ENCODE peak calls at places on chromosome 17, in six cellular contexts. One of them, this sample, is unnamed.

GRCh38 chr17:73713136-73713535 is 68.9 kb upstream of the SDK2 start:
- DNase-seq in AG04450: no peak
- DNase-seq in left colon: no peak
- DNase-seq in fibroblast of the aortic adventitia: no peak
- DNase-seq in head of caudate nucleus: no peak
- DNase-seq in esophagus muscularis mucosa: no peak
- DNase-seq in this sample: no peak

GRCh38 chr17:1423456-1424135 is 23.6 kb upstream of the YWHAE start:
- DNase-seq in esophagus muscularis mucosa: no peak
- DNase-seq in fibroblast of the aortic adventitia: no peak
- DNase-seq in head of caudate nucleus: no peak
- DNase-seq in left colon: no peak
- DNase-seq in AG04450: no peak
- DNase-seq in this sample: no peak

GRCh38 chr17:61209524-61209923 is 190.1 kb upstream of the TBX2 start:
- DNase-seq in esophagus muscularis mucosa: no peak
- DNase-seq in AG04450: no peak
- DNase-seq in head of caudate nucleus: peak; percentile 36
- DNase-seq in fibroblast of the aortic adventitia: no peak
- DNase-seq in left colon: no peak
- DNase-seq in this sample: no peak

GRCh38 chr17:67323445-67323844 is 42.9 kb downstream of the PSMD12 start:
- DNase-seq in fibroblast of the aortic adventitia: no peak
- DNase-seq in esophagus muscularis mucosa: no peak
- DNase-seq in head of caudate nucleus: no peak
- DNase-seq in left colon: no peak
- DNase-seq in AG04450: no peak
- DNase-seq in this sample: no peak

GRCh38 chr17:56867948-56868376 is 34.0 kb downstream of the DGKE start:
- DNase-seq in AG04450: peak; percentile 3
- DNase-seq in fibroblast of the aortic adventitia: peak; percentile 76
- DNase-seq in left colon: no peak
- DNase-seq in esophagus muscularis mucosa: no peak
- DNase-seq in head of caudate nucleus: no peak
- DNase-seq in this sample: peak; percentile 87

GRCh38 chr17:64315032-64315490 is 52.0 kb upstream of the TEX2 start:
- DNase-seq in left colon: peak; percentile 48
- DNase-seq in fibroblast of the aortic adventitia: peak; percentile 98
- DNase-seq in AG04450: no peak
- DNase-seq in esophagus muscularis mucosa: peak; percentile 96
- DNase-seq in head of caudate nucleus: no peak
- DNase-seq in this sample: no peak

GRCh38 chr17:41552455-41552854 is 19.4 kb downstream of the KRT9 start:
- DNase-seq in AG04450: no peak
- DNase-seq in esophagus muscularis mucosa: no peak
- DNase-seq in fibroblast of the aortic adventitia: no peak
- DNase-seq in left colon: no peak
- DNase-seq in head of caudate nucleus: no peak
- DNase-seq in this sample: no peak

GRCh38 chr17:5707482-5707881 is 123.2 kb upstream of the NLRP1 start:
- DNase-seq in AG04450: no peak
- DNase-seq in fibroblast of the aortic adventitia: no peak
- DNase-seq in esophagus muscularis mucosa: no peak
- DNase-seq in left colon: no peak
- DNase-seq in head of caudate nucleus: no peak
- DNase-seq in this sample: no peak

GRCh38 chr17:82961366-82962162 is 117.8 kb upstream of the METRNL start:
- DNase-seq in head of caudate nucleus: no peak
- DNase-seq in esophagus muscularis mucosa: no peak
- DNase-seq in left colon: no peak
- DNase-seq in AG04450: no peak
- DNase-seq in fibroblast of the aortic adventitia: no peak
- DNase-seq in this sample: no peak

GRCh38 chr17:31371511-31372097 is 19.9 kb upstream of the RAB11FIP4 start:
- DNase-seq in left colon: no peak
- DNase-seq in AG04450: no peak
- DNase-seq in esophagus muscularis mucosa: no peak
- DNase-seq in fibroblast of the aortic adventitia: peak; percentile 67
- DNase-seq in head of caudate nucleus: no peak
- DNase-seq in this sample: peak; percentile 25

GRCh38 chr17:79625706-79626105 is 14.9 kb upstream of the RBFOX3 start:
- DNase-seq in left colon: no peak
- DNase-seq in AG04450: no peak
- DNase-seq in head of caudate nucleus: no peak
- DNase-seq in fibroblast of the aortic adventitia: no peak
- DNase-seq in esophagus muscularis mucosa: peak; percentile 87
- DNase-seq in this sample: no peak

GRCh38 chr17:8695916-8696415 is 48.7 kb downstream of the CCDC42 start:
- DNase-seq in fibroblast of the aortic adventitia: no peak
- DNase-seq in head of caudate nucleus: no peak
- DNase-seq in left colon: no peak
- DNase-seq in AG04450: no peak
- DNase-seq in esophagus muscularis mucosa: no peak
- DNase-seq in this sample: no peak

GRCh38 chr17:80769936-80770625 is 221.6 kb upstream of the CHMP6 start:
- DNase-seq in head of caudate nucleus: no peak
- DNase-seq in fibroblast of the aortic adventitia: no peak
- DNase-seq in left colon: no peak
- DNase-seq in AG04450: no peak
- DNase-seq in esophagus muscularis mucosa: no peak
- DNase-seq in this sample: no peak

GRCh38 chr17:50152736-50153135 is 2.3 kb upstream of the PPP1R9B start:
- DNase-seq in AG04450: no peak
- DNase-seq in head of caudate nucleus: no peak
- DNase-seq in esophagus muscularis mucosa: no peak
- DNase-seq in fibroblast of the aortic adventitia: no peak
- DNase-seq in left colon: no peak
- DNase-seq in this sample: no peak

GRCh38 chr17:76171701-76172100 is 30.7 kb upstream of the FOXJ1 start:
- DNase-seq in esophagus muscularis mucosa: no peak
- DNase-seq in head of caudate nucleus: no peak
- DNase-seq in AG04450: no peak
- DNase-seq in fibroblast of the aortic adventitia: no peak
- DNase-seq in left colon: no peak
- DNase-seq in this sample: no peak

GRCh38 chr17:74410001-74410443 is 21.9 kb upstream of the GPRC5C start:
- DNase-seq in fibroblast of the aortic adventitia: no peak
- DNase-seq in head of caudate nucleus: no peak
- DNase-seq in left colon: no peak
- DNase-seq in esophagus muscularis mucosa: no peak
- DNase-seq in AG04450: no peak
- DNase-seq in this sample: no peak

GRCh38 chr17:67111808-67112207 is 67.5 kb downstream of the CACNG1 start:
- DNase-seq in AG04450: no peak
- DNase-seq in fibroblast of the aortic adventitia: no peak
- DNase-seq in esophagus muscularis mucosa: no peak
- DNase-seq in left colon: no peak
- DNase-seq in head of caudate nucleus: no peak
- DNase-seq in this sample: no peak

GRCh38 chr17:42183741-42184711 is 1.2 kb downstream of the HCRT start:
- DNase-seq in esophagus muscularis mucosa: no peak
- DNase-seq in fibroblast of the aortic adventitia: peak; percentile 52
- DNase-seq in head of caudate nucleus: peak; percentile 73
- DNase-seq in left colon: peak; percentile 81
- DNase-seq in AG04450: peak; percentile 21
- DNase-seq in this sample: no peak

GRCh38 chr17:58331815-58332719 is 3.5 kb upstream of the TSPOAP1 start:
- DNase-seq in AG04450: no peak
- DNase-seq in esophagus muscularis mucosa: no peak
- DNase-seq in fibroblast of the aortic adventitia: no peak
- DNase-seq in head of caudate nucleus: no peak
- DNase-seq in left colon: peak; percentile 85
- DNase-seq in this sample: no peak

GRCh38 chr17:30332057-30332542 is 1.8 kb downstream of the TMIGD1 start:
- DNase-seq in fibroblast of the aortic adventitia: no peak
- DNase-seq in left colon: no peak
- DNase-seq in head of caudate nucleus: no peak
- DNase-seq in AG04450: peak; percentile 45
- DNase-seq in esophagus muscularis mucosa: no peak
- DNase-seq in this sample: no peak

GRCh38 chr17:6005939-6006338 is 64.2 kb upstream of the WSCD1 start:
- DNase-seq in head of caudate nucleus: no peak
- DNase-seq in fibroblast of the aortic adventitia: no peak
- DNase-seq in left colon: no peak
- DNase-seq in AG04450: no peak
- DNase-seq in esophagus muscularis mucosa: no peak
- DNase-seq in this sample: no peak

GRCh38 chr17:29615048-29615385 is 7.7 kb downstream of the CORO6 start:
- DNase-seq in left colon: peak; percentile 48
- DNase-seq in fibroblast of the aortic adventitia: peak; percentile 40
- DNase-seq in AG04450: no peak
- DNase-seq in head of caudate nucleus: peak; percentile 31
- DNase-seq in esophagus muscularis mucosa: no peak
- DNase-seq in this sample: no peak

GRCh38 chr17:61574542-61575351 is 16.3 kb downstream of the NACA2 start:
- DNase-seq in fibroblast of the aortic adventitia: peak; percentile 65
- DNase-seq in esophagus muscularis mucosa: no peak
- DNase-seq in AG04450: no peak
- DNase-seq in head of caudate nucleus: peak; percentile 8
- DNase-seq in left colon: peak; percentile 22
- DNase-seq in this sample: no peak

GRCh38 chr17:17849147-17849820 is 12.5 kb upstream of the SREBF1 start:
- DNase-seq in esophagus muscularis mucosa: no peak
- DNase-seq in left colon: peak; percentile 52
- DNase-seq in head of caudate nucleus: peak; percentile 66
- DNase-seq in fibroblast of the aortic adventitia: peak; percentile 81
- DNase-seq in AG04450: no peak
- DNase-seq in this sample: no peak

GRCh38 chr17:49624896-49625295 is 49.2 kb downstream of the NXPH3 start:
- DNase-seq in fibroblast of the aortic adventitia: peak; percentile 63
- DNase-seq in esophagus muscularis mucosa: no peak
- DNase-seq in head of caudate nucleus: no peak
- DNase-seq in AG04450: no peak
- DNase-seq in left colon: no peak
- DNase-seq in this sample: no peak

GRCh38 chr17:78127888-78128615 is 503 bp downstream of the TMC6 start:
- DNase-seq in left colon: peak; percentile 64
- DNase-seq in head of caudate nucleus: peak; percentile 58
- DNase-seq in esophagus muscularis mucosa: no peak
- DNase-seq in fibroblast of the aortic adventitia: no peak
- DNase-seq in AG04450: no peak
- DNase-seq in this sample: no peak

GRCh38 chr17:58541249-58541648 is 26.8 kb upstream of the MTMR4 start:
- DNase-seq in left colon: no peak
- DNase-seq in fibroblast of the aortic adventitia: no peak
- DNase-seq in head of caudate nucleus: no peak
- DNase-seq in AG04450: no peak
- DNase-seq in esophagus muscularis mucosa: no peak
- DNase-seq in this sample: no peak

GRCh38 chr17:16013943-16014407 is 14.4 kb downstream of the TTC19 start:
- DNase-seq in left colon: no peak
- DNase-seq in esophagus muscularis mucosa: no peak
- DNase-seq in head of caudate nucleus: no peak
- DNase-seq in AG04450: peak; percentile 59
- DNase-seq in fibroblast of the aortic adventitia: peak; percentile 82
- DNase-seq in this sample: peak; percentile 94

GRCh38 chr17:20206068-20206467 is 196.9 kb downstream of the SPECC1 start:
- DNase-seq in esophagus muscularis mucosa: no peak
- DNase-seq in AG04450: no peak
- DNase-seq in head of caudate nucleus: no peak
- DNase-seq in left colon: no peak
- DNase-seq in fibroblast of the aortic adventitia: no peak
- DNase-seq in this sample: no peak

GRCh38 chr17:44966348-44967025 is 1.6 kb downstream of the C1QL1 start:
- DNase-seq in fibroblast of the aortic adventitia: no peak
- DNase-seq in head of caudate nucleus: no peak
- DNase-seq in left colon: no peak
- DNase-seq in esophagus muscularis mucosa: no peak
- DNase-seq in AG04450: no peak
- DNase-seq in this sample: no peak

GRCh38 chr17:56167491-56167890 is 14.2 kb downstream of the ANKFN1 start:
- DNase-seq in esophagus muscularis mucosa: no peak
- DNase-seq in fibroblast of the aortic adventitia: no peak
- DNase-seq in left colon: no peak
- DNase-seq in AG04450: no peak
- DNase-seq in head of caudate nucleus: no peak
- DNase-seq in this sample: no peak

GRCh38 chr17:69878661-69879060 is 196.4 kb upstream of the KCNJ16 start:
- DNase-seq in AG04450: no peak
- DNase-seq in fibroblast of the aortic adventitia: peak; percentile 55
- DNase-seq in left colon: no peak
- DNase-seq in head of caudate nucleus: no peak
- DNase-seq in esophagus muscularis mucosa: no peak
- DNase-seq in this sample: no peak

GRCh38 chr17:3879181-3879580 is 13.7 kb downstream of the CAMKK1 start:
- DNase-seq in AG04450: no peak
- DNase-seq in left colon: no peak
- DNase-seq in fibroblast of the aortic adventitia: peak; percentile 67
- DNase-seq in head of caudate nucleus: no peak
- DNase-seq in esophagus muscularis mucosa: no peak
- DNase-seq in this sample: no peak

GRCh38 chr17:8679136-8679535 is 48.6 kb upstream of the MYH10 start:
- DNase-seq in head of caudate nucleus: no peak
- DNase-seq in fibroblast of the aortic adventitia: peak; percentile 58
- DNase-seq in AG04450: no peak
- DNase-seq in left colon: no peak
- DNase-seq in esophagus muscularis mucosa: no peak
- DNase-seq in this sample: no peak